ENCODE peak calls at places on chromosome 10, in nine cellular contexts. C is NCI-H2029, R is tibial artery, F is amniotic epithelial cell, N is mammary epithelial cell, X is GM20000, B is M059J, M is putamen, P is hepatic stellate cell. Z is an unnamed sample.

GRCh38 chr10:60209874-60210584 is 179.6 kb downstream of the ANK3 start:
- DNase-seq in F (no peak), X (no peak), N (no peak), R (no peak), P (no peak), C (no peak), B (peak), M (no peak), Z (no peak)

GRCh38 chr10:93947524-93947923 is 46.2 kb upstream of the PLCE1 start:
- DNase-seq in N (no peak), F (peak), M (no peak), R (no peak), B (peak), P (peak), X (no peak), C (no peak), Z (peak)

GRCh38 chr10:100882681-100883321 is 30.0 kb upstream of the SLF2 start:
- DNase-seq in P (peak), R (no peak), X (no peak), B (peak), N (no peak), M (no peak), C (no peak), F (no peak), Z (peak)

GRCh38 chr10:88293651-88294230 is 289.4 kb downstream of the RNLS start:
- DNase-seq in B (no peak), P (no peak), M (no peak), R (no peak), F (no peak), N (no peak), X (no peak), C (no peak), Z (no peak)

GRCh38 chr10:114343623-114344306 is 60.5 kb downstream of the AFAP1L2 start:
- DNase-seq in P (no peak), M (no peak), C (no peak), N (no peak), R (no peak), X (no peak), B (no peak), F (no peak), Z (peak)

GRCh38 chr10:59346321-59346720 is 16.0 kb downstream of the FAM13C start:
- DNase-seq in M (no peak), X (no peak), B (no peak), C (no peak), F (peak), R (no peak), N (no peak), P (no peak), Z (peak)

GRCh38 chr10:112143420-112143819 is 40.1 kb downstream of the GPAM start:
- DNase-seq in F (no peak), C (no peak), R (no peak), N (no peak), M (no peak), B (no peak), P (no peak), X (no peak), Z (no peak)

GRCh38 chr10:103235775-103236174 is 9.9 kb upstream of the RPEL1 start:
- DNase-seq in F (no peak), P (no peak), N (no peak), X (no peak), R (no peak), C (no peak), B (no peak), M (no peak), Z (no peak)

GRCh38 chr10:97805096-97805879 is 33.5 kb upstream of the SFRP5 start:
- DNase-seq in X (no peak), C (no peak), P (no peak), R (no peak), F (no peak), M (no peak), N (no peak), B (no peak), Z (no peak)

GRCh38 chr10:62380002-62380401 is 5.8 kb downstream of the ZNF365 start:
- DNase-seq in N (peak), M (no peak), X (no peak), F (peak), C (no peak), R (no peak), P (no peak), B (peak), Z (peak)

GRCh38 chr10:94320285-94320914 is 42.3 kb downstream of the NOC3L start:
- DNase-seq in R (peak), X (peak), P (peak), N (peak), C (peak), F (peak), B (peak), M (peak), Z (peak)

GRCh38 chr10:36303896-36304295 is 661.8 kb upstream of the FZD8 start:
- DNase-seq in X (no peak), M (no peak), B (no peak), R (no peak), N (peak), P (no peak), F (no peak), C (no peak), Z (no peak)

GRCh38 chr10:36578306-36578705 is 547.1 kb upstream of the ANKRD30A start:
- DNase-seq in M (no peak), C (no peak), N (peak), P (peak), F (peak), R (no peak), X (no peak), B (peak), Z (peak)

Z was measured in mesenchymal stem cell.